ENCODE peak calls at places on chromosomes 11 and 22, in five cellular contexts. F, T, C, R and U are unnamed samples.

GRCh38 chr11:70507466-70508230 is 109.3 kb downstream of the CTTN start:
- DNase-seq in F (no peak), T (no peak), C (no peak), R (no peak), U (no peak)

GRCh38 chr11:67060111-67060522 is 3.5 kb downstream of the RHOD start:
- DNase-seq in F (peak), T (no peak), C (no peak), R (peak), U (no peak)

GRCh38 chr11:123421589-123421988 is 8.5 kb upstream of the GRAMD1B start:
- DNase-seq in F (no peak), T (no peak), C (no peak), R (no peak), U (no peak)

GRCh38 chr11:11370263-11371060 is 17.4 kb upstream of the CSNK2A3 start:
- DNase-seq in F (no peak), T (no peak), C (no peak), R (no peak), U (no peak)

GRCh38 chr11:10674991-10675440 is 18.5 kb downstream of the IRAG1 start:
- DNase-seq in F (no peak), T (no peak), C (no peak), R (no peak), U (no peak)

GRCh38 chr11:6576471-6577373 is 26.7 kb downstream of the RRP8 start:
- DNase-seq in F (no peak), T (no peak), C (no peak), R (no peak), U (no peak)

GRCh38 chr11:114080219-114080618 is 20.7 kb downstream of the ZBTB16 start:
- DNase-seq in F (no peak), T (no peak), C (no peak), R (no peak), U (no peak)

GRCh38 chr22:38949889-38950405 is 7.5 kb upstream of the APOBEC3A start:
- DNase-seq in F (no peak), T (no peak), C (no peak), R (no peak), U (no peak)

GRCh38 chr11:32331098-32331497 is 104.2 kb downstream of the WT1 start:
- DNase-seq in F (no peak), T (no peak), C (no peak), R (no peak), U (no peak)

GRCh38 chr11:70191495-70192140 is 11.5 kb upstream of the FADD start:
- DNase-seq in F (peak), T (peak), C (peak), R (peak), U (peak)

GRCh38 chr11:123505546-123506299 is 75.7 kb downstream of the GRAMD1B start:
- DNase-seq in F (no peak), T (no peak), C (peak), R (no peak), U (no peak)

GRCh38 chr11:945986-946385 is 20.3 kb downstream of the AP2A2 start:
- DNase-seq in F (no peak), T (no peak), C (peak), R (no peak), U (no peak)

GRCh38 chr11:10023202-10023601 is 270.8 kb downstream of the SBF2 start:
- DNase-seq in F (no peak), T (no peak), C (no peak), R (no peak), U (no peak)

GRCh38 chr11:18710545-18710944 is 12.0 kb downstream of the TMEM86A start:
- DNase-seq in F (no peak), T (no peak), C (no peak), R (no peak), U (no peak)

GRCh38 chr22:42830161-42830560 is 26.9 kb downstream of the ARFGAP3 start:
- DNase-seq in F (no peak), T (no peak), C (no peak), R (no peak), U (no peak)

GRCh38 chr22:23086787-23087186 is 16.5 kb downstream of the GNAZ start:
- DNase-seq in F (no peak), T (no peak), C (no peak), R (no peak), U (no peak)

GRCh38 chr22:26549902-26550497 is 37.7 kb upstream of the TFIP11 start:
- DNase-seq in F (no peak), T (no peak), C (no peak), R (no peak), U (no peak)

GRCh38 chr22:31753005-31753633 is 700 bp upstream of the DEPDC5 start:
- DNase-seq in F (peak), T (no peak), C (peak), R (peak), U (peak)

GRCh38 chr11:96038046-96038445 is 114.1 kb upstream of the MTMR2 start:
- DNase-seq in F (peak), T (no peak), C (no peak), R (peak), U (no peak)

GRCh38 chr11:113553235-113553634 is 78.0 kb upstream of the DRD2 start:
- DNase-seq in F (no peak), T (no peak), C (no peak), R (peak), U (no peak)

GRCh38 chr11:83156996-83157754 is at the start of gene PCF11:
- DNase-seq in F (no peak), T (no peak), C (no peak), R (no peak), U (no peak)

GRCh38 chr11:45967506-45967905 is 45.0 kb downstream of the LARGE2 start:
- DNase-seq in F (no peak), T (no peak), C (no peak), R (no peak), U (no peak)

GRCh38 chr11:69156218-69156639 is 494 bp downstream of the SMIM38 start:
- DNase-seq in F (no peak), T (no peak), C (no peak), R (no peak), U (no peak)

GRCh38 chr11:77300695-77301094 is 791 bp downstream of the GDPD4 start:
- DNase-seq in F (no peak), T (no peak), C (no peak), R (no peak), U (no peak)

GRCh38 chr11:106304274-106304673 is 226.8 kb downstream of the AASDHPPT start:
- DNase-seq in F (no peak), T (no peak), C (no peak), R (no peak), U (no peak)

GRCh38 chr11:66278396-66279091 is 569 bp downstream of the CNIH2 start:
- DNase-seq in F (no peak), T (no peak), C (no peak), R (peak), U (no peak)

GRCh38 chr22:28029962-28030361 is 110.9 kb upstream of the PITPNB start:
- DNase-seq in F (no peak), T (no peak), C (no peak), R (no peak), U (no peak)

GRCh38 chr11:57214494-57214893 is 22.6 kb downstream of the APLNR start:
- DNase-seq in F (no peak), T (no peak), C (no peak), R (peak), U (no peak)

GRCh38 chr22:17471901-17472566 is 91.3 kb upstream of the SLC25A18 start:
- DNase-seq in F (no peak), T (no peak), C (no peak), R (no peak), U (no peak)

GRCh38 chr11:22244986-22245592 is 52.2 kb downstream of the ANO5 start:
- DNase-seq in F (no peak), T (no peak), C (peak), R (peak), U (peak)
- TF ChIP-seq CTCF in F (peak), T (peak), C (peak), R (peak), U (peak)

GRCh38 chr11:2576536-2576935 is 123.3 kb downstream of the KCNQ1OT1 start:
- DNase-seq in F (no peak), T (peak), C (no peak), R (no peak), U (no peak)
- TF ChIP-seq CTCF in F (no peak), T (no peak), C (no peak), R (no peak), U (no peak)

GRCh38 chr22:25083414-25084166 is 116.1 kb upstream of the CRYBB3 start:
- DNase-seq in F (no peak), T (no peak), C (no peak), R (no peak), U (no peak)

GRCh38 chr22:25078591-25078990 is 121.1 kb upstream of the CRYBB3 start:
- DNase-seq in F (no peak), T (no peak), C (no peak), R (no peak), U (no peak)

GRCh38 chr22:25080855-25081254 is 118.8 kb upstream of the CRYBB3 start:
- DNase-seq in F (no peak), T (no peak), C (no peak), R (no peak), U (no peak)

GRCh38 chr22:25082096-25082495 is 117.6 kb upstream of the CRYBB3 start:
- DNase-seq in F (no peak), T (no peak), C (no peak), R (no peak), U (no peak)

DNA sequence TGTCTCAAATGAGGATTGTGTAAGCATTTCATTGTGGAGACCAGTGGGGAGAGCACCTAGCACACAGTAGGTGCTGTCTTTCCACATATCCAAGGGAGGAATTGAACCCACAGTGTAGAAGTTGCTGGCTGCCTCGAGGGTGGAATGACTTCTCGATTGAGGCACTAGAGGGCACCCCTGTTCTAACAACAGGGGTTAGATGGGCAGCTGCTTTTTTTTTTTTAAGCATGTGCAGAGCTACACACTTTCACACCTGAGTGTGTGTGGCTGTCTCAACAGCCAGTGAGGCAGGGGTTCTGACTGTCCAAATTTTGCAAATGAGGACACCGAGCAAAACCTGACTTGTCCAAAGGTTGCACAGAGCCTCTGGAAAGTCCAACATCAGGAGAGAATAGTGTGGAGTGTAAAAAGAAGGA is 118.2 kb upstream of the CRYBB3 start:
- DNase-seq in F (no peak), T (no peak), C (peak), R (peak), U (peak)
- TF ChIP-seq CTCF in F (peak), T (peak), C (peak), R (peak), U (peak)

DNA sequence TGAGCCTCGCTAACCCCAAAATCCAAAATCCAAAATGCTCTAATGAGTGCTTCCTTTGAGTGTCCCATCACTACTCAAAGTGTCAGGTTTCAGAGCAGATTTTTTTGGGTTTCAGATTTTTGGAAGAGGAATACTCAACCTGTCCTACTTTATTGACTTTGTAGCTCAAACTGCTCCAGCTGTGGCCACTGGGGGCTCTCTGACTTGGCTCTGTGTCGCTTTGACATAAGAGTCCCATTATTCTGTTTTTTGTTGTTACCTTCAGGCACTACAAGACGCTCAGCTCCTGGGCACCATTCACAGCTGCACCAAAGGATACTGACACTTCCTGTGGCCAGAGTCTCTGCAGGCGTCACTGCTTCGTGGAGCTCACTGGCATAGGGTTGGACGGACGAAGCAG is 41.1 kb downstream of the PHF21B start:
- DNase-seq in F (no peak), T (no peak), C (no peak), R (peak), U (no peak)
- TF ChIP-seq CTCF in F (no peak), T (no peak), C (peak), R (peak), U (no peak)

DNA sequence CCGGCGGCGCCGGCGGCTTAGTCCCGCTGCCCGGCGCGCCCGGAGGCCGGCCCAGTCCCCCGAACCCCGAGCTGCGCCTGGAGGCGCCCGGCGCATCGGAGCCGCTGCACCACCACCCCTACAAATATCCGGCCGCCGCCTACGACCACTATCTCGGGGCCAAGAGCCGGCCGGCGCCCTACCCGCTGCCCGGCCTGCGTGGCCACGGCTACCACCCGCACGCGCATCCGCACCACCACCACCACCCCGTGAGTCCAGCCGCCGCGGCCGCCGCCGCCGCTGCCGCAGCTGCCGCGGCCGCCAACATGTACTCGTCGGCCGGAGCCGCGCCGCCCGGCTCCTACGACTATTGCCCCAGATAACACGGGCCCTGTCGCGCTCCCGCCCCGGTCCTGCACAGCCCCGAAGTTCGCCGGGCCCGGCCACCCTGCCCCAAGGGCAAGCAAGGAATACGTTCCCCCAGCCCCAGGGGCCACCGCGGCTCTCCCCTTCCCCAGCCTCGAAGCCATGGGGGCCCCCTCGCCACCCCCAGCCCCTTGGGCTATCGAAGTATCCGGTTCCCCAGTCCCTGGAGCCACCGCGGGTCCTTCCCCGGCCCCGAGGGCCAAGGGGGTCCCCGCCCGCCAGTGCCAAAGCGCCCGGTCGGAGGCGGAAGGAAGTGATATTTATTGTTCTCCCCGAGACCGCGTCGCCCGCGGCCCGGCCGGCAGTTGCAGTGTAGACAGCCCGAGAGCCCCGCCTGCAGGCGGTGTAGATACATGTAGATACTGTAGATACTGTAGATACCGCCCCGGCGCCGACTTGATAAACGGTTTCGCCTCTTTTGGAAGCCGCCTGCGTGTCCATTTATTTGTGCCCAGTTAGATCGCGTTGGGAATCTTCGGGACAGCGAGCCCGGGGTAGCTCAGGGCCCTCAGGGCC is 6.2 kb downstream of the TBX1 start:
- DNase-seq in F (no peak), T (no peak), C (no peak), R (no peak), U (peak)
- TF ChIP-seq CTCF in F (peak), T (no peak), C (peak), R (no peak), U (peak)

GRCh38 chr11:73762732-73763131 is 1.9 kb upstream of the RAB6A start:
- DNase-seq in F (no peak), T (no peak), C (no peak), R (no peak), U (no peak)

GRCh38 chr11:73760066-73760679 is 701 bp downstream of the RAB6A start:
- DNase-seq in F (no peak), T (no peak), C (peak), R (peak), U (peak)

GRCh38 chr11:73761403-73761945 is 600 bp upstream of the RAB6A start:
- DNase-seq in F (no peak), T (no peak), C (no peak), R (no peak), U (no peak)

GRCh38 chr11:73759520-73760065 is 1.3 kb downstream of the RAB6A start:
- DNase-seq in F (no peak), T (no peak), C (no peak), R (peak), U (no peak)

DNA sequence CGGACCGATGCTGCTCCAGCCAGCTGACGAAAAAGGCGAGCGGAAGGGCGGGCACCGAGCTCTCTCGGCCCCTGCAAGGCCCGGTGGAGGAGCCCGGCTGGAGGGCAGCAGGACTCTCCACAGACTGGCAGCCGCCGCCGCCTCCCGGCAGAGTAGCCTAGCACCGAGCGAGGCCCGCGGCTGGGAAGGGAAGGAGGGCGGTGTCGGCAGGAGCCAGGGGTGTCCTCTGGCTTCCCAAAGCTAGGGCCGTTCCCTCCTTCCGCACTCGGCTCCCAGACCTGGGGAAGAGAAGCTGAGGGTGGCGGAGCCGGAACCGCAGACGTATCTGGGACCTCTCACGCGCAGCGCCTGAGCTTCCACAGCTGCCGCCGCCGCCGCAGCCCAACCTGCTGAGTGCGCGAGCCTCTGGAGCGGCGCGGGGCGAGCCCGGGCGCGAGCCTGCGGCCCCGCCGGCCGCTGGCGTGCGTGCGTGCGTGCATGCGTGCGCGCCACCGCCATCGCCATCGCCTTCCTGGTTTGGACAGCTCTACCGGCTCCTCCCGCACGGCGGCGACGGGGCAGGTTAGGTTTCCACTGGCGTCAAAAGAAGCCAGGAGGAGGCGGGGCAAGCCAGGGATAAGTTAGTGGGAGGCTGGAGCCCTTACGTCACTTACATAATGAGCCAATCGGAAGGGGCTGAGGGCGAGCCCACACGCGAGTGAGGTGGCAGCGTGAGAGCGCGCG is at the start of gene RAB6A:
- DNase-seq in F (peak), T (peak), C (peak), R (peak), U (peak)
- TF ChIP-seq CTCF in F (peak), T (peak), C (peak), R (no peak), U (no peak)

GRCh38 chr11:76248210-76248609 is 41.9 kb upstream of the WNT11 start:
- DNase-seq in F (no peak), T (no peak), C (no peak), R (peak), U (peak)
- TF ChIP-seq CTCF in F (peak), T (no peak), C (peak), R (peak), U (peak)

DNA sequence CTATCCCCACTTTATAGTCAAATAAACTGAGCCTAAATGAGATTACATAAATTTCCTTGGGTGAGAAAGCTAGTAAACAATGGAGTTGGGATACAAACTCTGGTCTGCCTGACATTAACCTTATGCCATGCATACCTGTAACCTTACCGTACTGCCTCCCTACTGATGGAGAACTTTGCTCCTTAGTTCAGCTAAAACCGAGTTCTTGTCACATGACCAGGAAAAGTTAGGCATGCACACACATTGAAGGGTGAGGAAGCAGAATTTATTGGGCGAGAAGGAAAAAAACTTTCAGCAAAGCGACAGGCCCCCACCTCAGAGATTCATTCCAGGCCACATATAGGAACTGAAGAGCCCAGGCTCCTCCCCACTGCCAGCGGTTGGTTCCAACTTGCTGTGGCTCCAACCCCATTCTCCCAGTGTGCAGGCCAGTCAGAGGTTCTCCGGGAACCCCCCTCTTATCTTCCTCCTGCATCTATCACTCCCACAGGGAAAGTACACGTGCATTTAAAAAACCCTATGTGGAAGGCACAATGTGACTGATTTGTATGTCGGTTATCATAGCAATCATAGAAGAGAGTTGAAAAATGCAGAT is 3.2 kb upstream of the PIWIL4 start:
- DNase-seq in F (no peak), T (no peak), C (no peak), R (no peak), U (no peak)
- TF ChIP-seq CTCF in F (no peak), T (no peak), C (no peak), R (no peak), U (no peak)